ENCODE peak calls at places on chromosomes 2 and 18, in six cellular contexts. A, U, H, J, L and S are unnamed samples.

GRCh38 chr2:96267159-96267971 is 1.3 kb downstream of the CIAO1 start:
- DNase-seq in A (peak; percentile 40), U (no peak), H (no peak), J (peak; percentile 37), L (no peak), S (peak; percentile 89)

GRCh38 chr18:11175266-11175947 is 26.0 kb upstream of the PIEZO2 start:
- DNase-seq in A (no peak), U (no peak), H (no peak), J (peak; percentile 85), L (no peak), S (no peak)

GRCh38 chr2:239609583-239610310 is 208.9 kb upstream of the HDAC4 start:
- DNase-seq in A (no peak), U (no peak), H (no peak), J (no peak), L (peak; percentile 6), S (no peak)

GRCh38 chr18:43113220-43113895 is 2.1 kb downstream of the RIT2 start:
- DNase-seq in A (no peak), U (no peak), H (no peak), J (no peak), L (no peak), S (no peak)

GRCh38 chr18:69882965-69883668 is 64.6 kb downstream of the CD226 start:
- DNase-seq in A (no peak), U (no peak), H (no peak), J (no peak), L (no peak), S (no peak)

GRCh38 chr2:99961567-99961913 is 180.8 kb downstream of the AFF3 start:
- DNase-seq in A (no peak), U (no peak), H (no peak), J (no peak), L (no peak), S (no peak)

GRCh38 chr18:45793295-45793965 is 32.0 kb upstream of the SIGLEC15 start:
- DNase-seq in A (no peak), U (no peak), H (no peak), J (peak; percentile 93), L (no peak), S (no peak)

GRCh38 chr18:43078485-43079092 is 36.9 kb downstream of the RIT2 start:
- DNase-seq in A (no peak), U (no peak), H (no peak), J (no peak), L (no peak), S (no peak)

GRCh38 chr18:71022389-71022788 is 733.5 kb downstream of the SOCS6 start:
- DNase-seq in A (no peak), U (no peak), H (no peak), J (no peak), L (no peak), S (no peak)

DNA sequence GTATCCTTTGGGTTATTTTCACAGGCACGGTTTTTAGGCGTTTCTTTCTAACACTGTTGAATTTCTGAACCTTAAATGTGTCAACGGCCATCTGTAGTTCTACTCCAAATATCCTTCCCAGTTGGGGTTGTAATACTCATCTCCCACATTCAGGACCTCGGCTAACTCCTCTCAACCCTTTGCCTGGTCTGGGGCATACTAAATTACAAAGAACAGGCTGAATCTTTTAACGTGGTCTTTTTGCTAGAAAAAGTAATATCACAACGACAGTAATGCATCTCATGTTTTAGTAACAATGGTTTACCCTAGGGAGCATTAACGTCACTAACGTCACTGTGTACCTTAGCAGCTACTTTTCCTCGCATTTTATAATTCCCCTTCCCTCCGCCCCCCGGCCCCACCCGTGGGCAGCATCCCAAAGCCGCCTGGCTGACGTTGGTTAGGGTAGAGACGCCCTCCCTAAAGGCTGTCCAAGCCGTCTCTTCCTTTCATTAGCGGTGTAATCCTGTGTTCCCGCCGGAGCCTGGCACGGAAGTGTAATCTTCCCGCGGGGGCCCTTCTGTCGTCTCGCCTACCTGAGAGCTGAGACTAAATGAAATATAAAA is 2.0 kb downstream of the RPRM start:
- DNase-seq in A (no peak), U (peak; percentile 43), H (no peak), J (no peak), L (no peak), S (no peak)
- H3K27ac ChIP-seq in A (no peak overlapping the region), U (no peak overlapping the region), H (no peak overlapping the region), J (no peak overlapping the region), L (no peak overlapping the region), S (no peak overlapping the region)

DNA sequence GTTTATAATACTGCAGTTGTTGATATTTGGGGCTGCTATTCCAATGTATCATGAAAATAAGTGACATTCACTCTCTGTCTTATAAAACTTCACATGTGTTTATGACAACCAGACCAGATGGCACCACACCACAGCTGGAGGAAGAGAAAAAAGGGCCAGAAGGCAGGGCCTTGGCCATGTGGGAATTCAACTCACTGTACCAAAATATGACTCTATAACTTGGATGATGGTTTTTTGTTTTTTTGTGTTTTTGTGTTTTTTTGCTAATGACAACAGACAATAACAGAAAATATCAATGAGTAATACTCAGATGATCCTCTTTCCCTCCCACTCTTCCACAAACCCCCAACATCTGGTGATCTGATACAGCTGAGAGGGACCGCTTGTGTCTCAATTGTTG is 12.5 kb downstream of the NMI start:
- DNase-seq in A (no peak), U (no peak), H (no peak), J (no peak), L (no peak), S (no peak)
- H3K4me1 ChIP-seq in A (no peaks in the 10 kb centered on the region), U (no peaks in the 10 kb centered on the region), H (no peaks in the 10 kb centered on the region), J (peaks cover 1% of the 10 kb centered on the region), L (no peaks in the 10 kb centered on the region), S (no peaks in the 10 kb centered on the region)

DNA sequence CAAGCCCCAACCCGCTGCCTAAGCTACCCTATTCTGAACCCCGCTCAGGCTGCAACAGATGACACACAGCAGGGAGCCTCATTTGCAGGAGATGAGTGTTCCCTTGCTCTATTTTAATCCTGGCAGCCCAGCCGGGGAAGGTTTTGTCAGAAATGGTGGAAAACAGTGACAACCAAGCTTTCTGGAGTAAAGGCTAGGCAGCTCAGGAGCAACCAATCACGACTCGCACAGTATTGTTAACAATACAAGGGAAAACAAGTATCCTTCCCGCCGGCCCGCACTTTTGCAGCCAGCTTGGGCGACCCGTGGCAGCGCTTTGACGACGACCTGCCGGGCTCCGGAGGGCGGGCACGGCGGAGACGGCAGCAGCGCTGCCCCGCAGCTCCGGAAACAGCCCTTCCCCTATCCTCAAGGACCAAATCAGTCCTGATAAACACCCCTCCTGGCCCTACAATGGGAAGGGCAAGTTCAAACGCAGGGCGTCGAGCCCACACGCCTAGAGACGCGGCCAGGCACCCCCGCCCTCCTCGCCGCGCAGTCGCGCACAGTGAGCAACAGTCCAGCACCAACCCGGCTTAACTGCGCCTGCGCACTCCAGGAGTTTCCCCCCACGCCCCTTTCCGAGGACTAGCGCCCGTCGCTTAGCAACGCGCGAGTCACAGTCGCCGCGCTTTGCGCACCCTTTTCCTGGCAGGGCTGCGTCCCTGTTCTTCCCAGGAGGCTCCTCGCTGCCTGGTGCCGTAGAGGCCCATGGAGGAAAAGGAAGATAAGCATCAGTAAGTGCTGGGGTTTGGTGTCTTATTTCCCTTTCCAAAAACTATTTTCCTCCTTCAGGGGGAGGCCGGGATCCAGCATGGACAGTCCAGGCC is 74.4 kb upstream of the TSPYL6 start:
- DNase-seq in A (peak; percentile 97), U (peak; percentile 95), H (peak; percentile 52), J (peak; percentile 92), L (peak; percentile 99), S (peak; percentile 96)
- TF ChIP-seq POLR2A in A (peak; percentile 64), U (peak; percentile 88), H (peak; percentile 61), J (peak; percentile 68), L (peak; percentile 70), S (peak; percentile 25)

DNA sequence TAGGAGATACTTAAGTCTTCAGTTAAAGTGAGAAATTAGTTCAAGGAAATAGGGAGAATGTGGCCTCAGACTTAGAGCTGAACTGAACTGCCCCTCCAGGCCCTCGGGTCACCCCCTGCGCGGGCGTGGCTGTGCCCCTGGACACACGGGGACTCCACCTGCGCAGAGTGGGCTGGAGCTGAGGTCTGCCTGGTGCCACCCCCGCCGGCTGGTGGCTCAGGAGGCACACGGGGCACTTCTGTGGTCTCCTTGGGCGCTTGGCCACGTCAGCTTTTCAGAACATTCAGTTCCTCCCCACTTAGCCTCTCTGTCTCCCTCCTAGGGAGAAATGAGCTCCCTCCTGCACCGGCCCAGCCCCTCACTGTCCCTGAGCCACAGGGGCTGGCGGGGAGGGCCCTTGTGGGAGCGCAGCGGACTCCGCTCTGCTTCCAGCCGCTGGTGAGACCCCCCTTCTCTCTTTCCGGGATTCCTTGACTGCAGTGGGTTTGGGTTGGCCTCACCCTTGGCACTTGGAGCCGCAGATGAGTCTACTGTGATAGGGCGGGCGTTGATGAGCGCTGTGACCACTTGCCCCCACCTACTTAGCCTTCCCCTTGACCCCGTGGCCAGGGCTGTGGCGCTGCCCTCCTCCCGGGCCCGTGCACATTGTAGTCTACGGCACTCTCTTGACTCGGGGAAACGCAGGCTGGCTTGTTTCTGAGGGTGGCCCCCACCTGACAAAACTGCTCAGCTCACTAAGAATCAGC is 18.2 kb upstream of the PDIA6 start:
- DNase-seq in A (no peak), U (no peak), H (no peak), J (no peak), L (no peak), S (peak; percentile 74)
- H3K27ac ChIP-seq in A (peak overlapping the region; percentile 68), U (no peak overlapping the region), H (no peak overlapping the region), J (no peak overlapping the region), L (no peak overlapping the region), S (peak overlapping the region; percentile 54)

DNA sequence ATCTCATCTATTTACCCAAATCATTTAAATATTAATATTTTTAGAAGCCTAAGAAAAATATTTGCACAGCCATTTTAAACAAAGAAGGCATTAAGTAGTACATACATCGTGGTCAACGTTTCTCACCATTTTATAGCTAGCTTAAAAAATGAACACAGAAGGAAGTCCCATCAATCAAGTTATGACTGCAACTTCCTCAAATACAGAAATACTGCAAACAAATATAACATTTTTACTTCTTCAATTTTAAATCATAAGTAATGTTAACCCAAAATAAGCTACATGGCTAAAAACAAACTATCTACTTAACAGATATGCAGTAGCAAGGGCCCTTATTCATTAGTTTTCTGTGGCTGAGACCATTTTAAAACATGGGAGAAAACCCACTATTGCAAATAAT is 30.6 kb downstream of the ITSN2 start:
- DNase-seq in A (no peak), U (no peak), H (no peak), J (no peak), L (no peak), S (no peak)
- H3K4me1 ChIP-seq in A (peaks cover 11% of the 10 kb centered on the region), U (peaks cover 6% of the 10 kb centered on the region), H (peaks cover 6% of the 10 kb centered on the region), J (no peaks in the 10 kb centered on the region), L (peaks cover 62% of the 10 kb centered on the region), S (peaks cover 60% of the 10 kb centered on the region)

GRCh38 chr2:68714866-68715265 is 19.7 kb upstream of the ARHGAP25 start:
- DNase-seq in A (peak; percentile 49), U (no peak), H (peak; percentile 35), J (no peak), L (no peak), S (peak; percentile 90)
- TF ChIP-seq POLR2A in A (no peak), U (no peak), H (no peak), J (no peak), L (no peak), S (no peak)